ENCODE peak calls at places on chromosomes 5 and 9, in four cellular contexts. T is A549, J is GM12878, R is K562. L is an unnamed sample.

GRCh38 chr5:151082274-151082902 is 1.6 kb upstream of the TNIP1 start:
- DNase-seq in T (peak; percentile 73), J (no peak), R (peak; percentile 42), L (peak; percentile 43)

GRCh38 chr5:139745121-139745799 is 50.3 kb upstream of the PSD2 start:
- DNase-seq in T (peak; percentile 82), J (no peak), R (peak; percentile 73), L (no peak)

GRCh38 chr5:156678484-156678883 is 171.6 kb upstream of the PPP1R2B start:
- DNase-seq in T (no peak), J (no peak), R (no peak), L (no peak)

GRCh38 chr9:15724006-15724405 is 171.2 kb downstream of the CCDC171 start:
- DNase-seq in T (no peak), J (no peak), R (no peak), L (no peak)

GRCh38 chr5:167998148-167998767 is 293.2 kb upstream of the WWC1 start:
- DNase-seq in T (no peak), J (no peak), R (no peak), L (no peak)

GRCh38 chr5:88659529-88660325 is 223.3 kb downstream of the MEF2C start:
- DNase-seq in T (no peak), J (no peak), R (no peak), L (no peak)

GRCh38 chr9:116286287-116286686 is 132.7 kb downstream of the PAPPA start:
- DNase-seq in T (no peak), J (no peak), R (no peak), L (no peak)

GRCh38 chr9:93681316-93682154 is 105.2 kb downstream of the PHF2 start:
- DNase-seq in T (no peak), J (no peak), R (no peak), L (peak; percentile 36)

GRCh38 chr5:10667431-10668057 is 93.5 kb downstream of the DAP start:
- DNase-seq in T (no peak), J (no peak), R (no peak), L (no peak)

GRCh38 chr9:117334101-117334500 is 80.8 kb downstream of the ASTN2 start:
- DNase-seq in T (no peak), J (no peak), R (no peak), L (no peak)

GRCh38 chr5:24208540-24209141 is 436.1 kb downstream of the CDH10 start:
- DNase-seq in T (no peak), J (no peak), R (no peak), L (no peak)

GRCh38 chr5:134577022-134577795 is 51.7 kb downstream of the JADE2 start:
- DNase-seq in T (peak; percentile 75), J (no peak), R (peak; percentile 24), L (no peak)

GRCh38 chr9:107227696-107228258 is 55.3 kb upstream of the RAD23B start:
- DNase-seq in T (no peak), J (no peak), R (no peak), L (no peak)

GRCh38 chr9:136328622-136329041 is 1.3 kb downstream of the GPSM1 start:
- DNase-seq in T (no peak), J (no peak), R (no peak), L (no peak)

GRCh38 chr9:17222932-17223331 is 88.1 kb downstream of the CNTLN start:
- DNase-seq in T (no peak), J (no peak), R (no peak), L (no peak)

GRCh38 chr9:36935332-36935731 is 98.7 kb downstream of the PAX5 start:
- DNase-seq in T (no peak), J (peak; percentile 13), R (no peak), L (no peak)

GRCh38 chr5:168947212-168947868 is 353.6 kb downstream of the SLIT3 start:
- DNase-seq in T (peak; percentile 60), J (no peak), R (peak; percentile 57), L (peak; percentile 36)

GRCh38 chr9:31119882-31120481 is 1264.5 kb upstream of the ACO1 start:
- DNase-seq in T (no peak), J (no peak), R (no peak), L (peak; percentile 19)
- TF ChIP-seq KDM1A in T (no peak), J (no peak), R (no peak), L (no peak)

GRCh38 chr9:110307191-110307590 is 30.5 kb downstream of the TXNDC8 start:
- DNase-seq in T (no peak), J (no peak), R (no peak), L (no peak)

GRCh38 chr9:110298028-110298605 is 39.5 kb downstream of the TXNDC8 start:
- DNase-seq in T (no peak), J (no peak), R (no peak), L (peak; percentile 29)

GRCh38 chr9:110308504-110309109 is 29.1 kb downstream of the TXNDC8 start:
- DNase-seq in T (no peak), J (no peak), R (no peak), L (peak; percentile 16)

DNA sequence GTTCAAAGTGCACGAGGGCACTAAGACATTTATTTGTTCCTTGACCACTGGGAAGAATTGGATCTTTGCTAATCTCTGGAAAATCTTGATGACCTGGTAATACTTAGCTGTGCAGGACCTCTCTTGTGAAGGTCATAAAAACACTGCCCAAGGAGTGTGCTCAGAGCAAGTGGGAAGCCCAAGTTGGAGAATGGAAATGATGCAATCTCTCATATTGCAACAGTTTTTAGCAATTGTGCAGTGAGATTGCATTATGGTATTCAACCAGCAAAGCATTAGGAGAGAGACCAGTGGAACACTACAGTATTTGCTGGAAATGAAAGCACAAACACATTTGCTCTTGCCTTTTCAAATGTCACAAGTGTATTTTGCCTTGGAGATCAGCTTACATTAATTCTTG is 34.5 kb downstream of the TXNDC8 start:
- DNase-seq in T (no peak), J (no peak), R (no peak), L (no peak)
- TF ChIP-seq KDM1A in T (no peak), J (no peak), R (no peak), L (no peak)

DNA sequence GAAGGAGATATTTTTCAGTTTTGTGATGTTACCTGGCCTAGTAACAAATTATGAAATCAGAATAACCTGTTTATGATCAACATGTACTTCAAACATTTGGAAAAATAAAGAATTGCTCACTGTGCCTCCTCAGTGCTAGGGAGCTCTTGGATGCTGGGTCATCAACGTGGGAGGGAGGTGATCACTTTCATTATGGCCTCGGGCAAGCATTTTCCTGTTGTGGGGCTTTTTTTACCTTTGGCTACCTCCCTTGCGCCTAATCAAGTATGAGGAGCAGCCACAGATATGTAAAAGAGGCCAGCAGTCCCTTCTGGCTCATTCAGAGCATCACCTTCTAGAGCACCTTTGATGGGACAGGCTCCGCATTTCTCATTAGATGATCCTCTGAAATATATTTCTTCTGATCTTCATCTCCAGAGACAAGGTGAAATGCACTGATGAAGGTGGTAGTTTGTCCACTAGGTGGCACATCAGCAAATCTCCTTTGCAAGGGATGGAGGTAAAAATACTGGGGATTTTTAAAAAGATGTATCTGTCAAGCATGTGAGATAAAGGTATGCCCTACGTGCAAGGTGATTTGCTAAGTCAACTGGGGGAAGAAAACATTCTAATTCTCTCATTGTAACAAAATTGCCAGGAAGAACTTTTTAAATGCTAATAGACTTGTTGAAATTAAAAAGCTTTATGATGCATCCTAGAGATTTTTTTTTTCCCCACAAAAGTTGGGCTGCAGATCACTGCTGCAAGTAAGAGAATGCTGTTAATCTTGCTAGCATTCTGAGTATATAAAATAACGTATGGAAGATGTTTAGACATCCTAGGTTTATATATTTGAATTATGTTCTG is 218.2 kb downstream of the MAST4 start:
- DNase-seq in T (peak; percentile 59), J (peak; percentile 5), R (peak; percentile 52), L (peak; percentile 32)
- TF ChIP-seq KDM1A in T (no peak), J (no peak), R (no peak), L (no peak)

DNA sequence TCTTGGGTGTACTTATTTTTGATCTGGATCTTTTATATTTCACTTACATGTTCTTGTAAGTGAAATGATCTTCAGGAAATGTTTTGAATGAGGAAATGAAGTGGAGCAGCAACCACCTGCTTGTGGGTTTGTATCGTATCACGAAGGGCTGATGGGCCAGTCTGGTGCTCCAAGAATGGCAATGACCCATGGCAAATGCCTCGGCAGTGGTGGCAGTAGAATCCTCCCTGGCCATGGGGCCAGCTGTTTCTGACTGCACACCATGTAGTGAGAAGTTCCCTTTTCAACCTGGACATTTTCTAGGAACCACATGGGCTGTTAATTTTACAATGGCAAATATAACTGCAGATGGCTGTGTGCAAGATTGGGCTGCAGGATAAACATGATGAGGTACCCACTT is 29.9 kb downstream of the MAT2B start:
- DNase-seq in T (no peak), J (no peak), R (no peak), L (no peak)
- TF ChIP-seq KDM1A in T (no peak), J (no peak), R (no peak), L (no peak)

DNA sequence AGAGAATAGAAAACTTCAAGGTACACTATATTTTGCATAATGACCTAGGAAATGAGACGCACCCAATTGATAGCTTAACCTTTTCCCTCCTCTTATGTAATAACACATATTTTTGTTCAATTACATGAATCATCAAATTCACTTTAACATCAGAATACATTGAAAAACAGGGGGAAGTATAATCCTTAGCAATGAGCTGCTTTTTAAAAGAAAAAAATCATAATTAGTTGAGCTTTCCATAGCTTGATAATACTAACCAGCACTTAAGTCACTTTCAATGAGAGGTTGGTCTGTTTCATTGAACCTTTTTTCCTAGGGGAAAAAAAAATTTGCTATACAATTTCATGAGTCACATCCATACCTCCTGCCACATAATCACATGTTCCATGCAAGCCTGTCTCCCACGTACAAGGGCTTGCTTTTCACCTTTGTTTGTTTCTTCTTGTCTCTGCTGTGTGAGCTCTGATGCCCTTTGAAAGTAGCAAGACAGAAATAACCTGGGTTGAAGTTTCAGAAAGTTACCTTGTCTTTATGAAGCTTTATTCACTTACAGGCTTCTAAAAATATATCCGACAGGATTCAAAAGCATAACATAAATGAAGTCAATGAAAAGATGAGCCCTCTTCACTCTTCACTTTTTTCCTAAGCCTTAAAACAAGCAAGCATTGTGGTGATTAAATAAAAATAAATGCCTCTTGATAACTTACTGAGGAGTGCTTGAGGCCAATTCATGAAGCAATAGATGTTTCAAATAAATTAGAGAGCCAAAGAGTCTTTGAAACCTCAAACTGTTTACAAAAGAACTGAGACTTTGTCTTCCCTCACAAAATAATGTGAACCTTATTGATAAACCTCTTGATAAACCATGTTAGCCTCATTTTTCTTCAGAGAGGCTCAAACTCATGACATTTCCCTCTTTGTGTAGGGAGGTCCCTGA is 108.5 kb downstream of the FEM1C start:
- DNase-seq in T (no peak), J (no peak), R (no peak), L (no peak)
- TF ChIP-seq KDM1A in T (no peak), J (no peak), R (no peak), L (no peak)

GRCh38 chr5:122957457-122957856 is 79.1 kb downstream of the PPIC start:
- DNase-seq in T (no peak), J (no peak), R (no peak), L (no peak)

GRCh38 chr5:122948319-122948718 is 88.2 kb downstream of the PPIC start:
- DNase-seq in T (no peak), J (no peak), R (no peak), L (no peak)

GRCh38 chr5:122954719-122955118 is 81.8 kb downstream of the PPIC start:
- DNase-seq in T (no peak), J (no peak), R (no peak), L (no peak)

DNA sequence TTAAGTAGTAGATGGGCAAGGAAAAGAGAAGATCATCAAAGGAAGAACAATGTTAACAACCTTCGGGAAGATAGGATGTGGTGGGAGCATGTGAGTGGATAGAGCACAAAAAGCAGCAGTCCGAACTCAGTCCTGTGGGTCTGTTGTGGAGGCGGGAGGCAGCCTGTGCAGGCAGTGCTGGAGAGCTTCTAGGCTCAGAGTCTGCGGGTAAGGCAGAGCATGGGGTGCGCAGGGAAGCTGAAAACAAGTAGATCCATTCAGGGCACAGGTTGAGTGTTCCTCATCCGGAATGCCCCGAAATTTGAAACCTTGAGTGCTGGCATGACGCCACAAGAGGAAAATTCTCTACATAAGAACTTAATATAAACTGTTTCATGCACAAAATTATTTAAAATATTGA is 84.9 kb downstream of the PPIC start:
- DNase-seq in T (no peak), J (no peak), R (no peak), L (no peak)
- TF ChIP-seq KDM1A in T (no peak), J (no peak), R (no peak), L (no peak)

L was measured in HepG2.